ENCODE peak calls at places on chromosomes 7 and 10, in ten cellular contexts. E is fibroblast of pulmonary artery; W is Calu3; F is activated T-cell treated with anti-CD3 and anti-CD28 coated beads, Interleukin-2, amount 50 U/mL, for 1 hour; R is stimulated activated CD4-positive, alpha-beta T cell treated with anti-CD3 and anti-CD28 coated beads, Interleukin-1b, Interleukin-23, amount 100 ng/mL, for 24 hours; V is esophagus muscularis mucosa; K is NT2/D1; S is amniotic stem cell; B is Peyer's patch; Y is mesothelial cell of epicardium. H is an unnamed sample.

GRCh38 chr7:46847126-46847525 is 734.8 kb downstream of the TNS3 start:
- DNase-seq in E (no peak), W (no peak), F (no peak), R (no peak), V (no peak), K (no peak), S (no peak), B (no peak), Y (no peak), H (no peak)

GRCh38 chr7:120865191-120865976 is 7.4 kb upstream of the TSPAN12 start:
- DNase-seq in E (no peak), W (no peak), F (no peak), R (no peak), V (peak), K (no peak), S (no peak), B (no peak), Y (no peak), H (no peak)

GRCh38 chr10:72328045-72328828 is 26.5 kb downstream of the DNAJB12 start:
- DNase-seq in E (peak), W (peak), F (no peak), R (no peak), V (peak), K (no peak), S (peak), B (no peak), Y (no peak), H (peak)

GRCh38 chr7:135678612-135679575 is 16.6 kb downstream of the STMP1 start:
- DNase-seq in E (peak), W (no peak), F (no peak), R (no peak), V (no peak), K (no peak), S (peak), B (no peak), Y (no peak), H (no peak)

GRCh38 chr7:492714-493065 is 27.0 kb downstream of the PDGFA start:
- DNase-seq in E (no peak), W (no peak), F (no peak), R (no peak), V (no peak), K (no peak), S (no peak), B (no peak), Y (no peak), H (no peak)

GRCh38 chr10:97069576-97070362 is 116.0 kb downstream of the SLIT1 start:
- DNase-seq in E (peak), W (peak), F (no peak), R (no peak), V (no peak), K (no peak), S (no peak), B (no peak), Y (no peak), H (no peak)

GRCh38 chr10:125824736-125825135 is 1.4 kb downstream of the BCCIP start:
- DNase-seq in E (peak), W (no peak), F (no peak), R (no peak), V (no peak), K (no peak), S (no peak), B (no peak), Y (no peak), H (no peak)

GRCh38 chr7:351681-352480 is 61.9 kb downstream of the FOXL3 start:
- DNase-seq in E (no peak), W (no peak), F (peak), R (no peak), V (no peak), K (no peak), S (no peak), B (peak), Y (no peak), H (no peak)

GRCh38 chr7:3559178-3559765 is 258.2 kb downstream of the SDK1 start:
- DNase-seq in E (peak), W (peak), F (no peak), R (no peak), V (no peak), K (no peak), S (no peak), B (no peak), Y (no peak), H (no peak)

GRCh38 chr7:133645870-133646492 is 393.1 kb downstream of the EXOC4 start:
- DNase-seq in E (peak), W (no peak), F (no peak), R (no peak), V (no peak), K (no peak), S (no peak), B (no peak), Y (no peak), H (no peak)

GRCh38 chr10:79284158-79284871 is 63.0 kb upstream of the PPIF start:
- DNase-seq in E (no peak), W (no peak), F (no peak), R (no peak), V (no peak), K (no peak), S (no peak), B (no peak), Y (no peak), H (no peak)

GRCh38 chr10:30219977-30220751 is 128.9 kb downstream of the MTPAP start:
- DNase-seq in E (peak), W (peak), F (no peak), R (no peak), V (peak), K (no peak), S (no peak), B (no peak), Y (no peak), H (peak)

GRCh38 chr10:71036279-71036535 is 147.8 kb upstream of the PCBD1 start:
- DNase-seq in E (no peak), W (no peak), F (no peak), R (no peak), V (no peak), K (no peak), S (no peak), B (no peak), Y (no peak), H (no peak)

GRCh38 chr10:7301039-7301768 is 109.6 kb downstream of the SFMBT2 start:
- DNase-seq in E (peak), W (peak), F (no peak), R (no peak), V (no peak), K (no peak), S (no peak), B (no peak), Y (no peak), H (no peak)

GRCh38 chr7:48511021-48511579 is 339.8 kb downstream of the ABCA13 start:
- DNase-seq in E (no peak), W (no peak), F (no peak), R (no peak), V (no peak), K (no peak), S (no peak), B (no peak), Y (no peak), H (peak)

GRCh38 chr7:107857541-107857912 is 33.5 kb upstream of the DLD start:
- DNase-seq in E (peak), W (no peak), F (no peak), R (no peak), V (no peak), K (no peak), S (no peak), B (no peak), Y (no peak), H (no peak)